ENCODE peak calls at places on chromosomes 3 and 15, in five cellular contexts. I is CD14-positive monocyte, G is omental fat pad, Z is mucosa of descending colon, U is nephron progenitor cell. S is an unnamed sample.
A peak's percentile ranks its signal among the peaks of the same experiment; 100 is the strongest.

GRCh38 chr15:20349774-20350498 is 191.7 kb downstream of the GOLGA6L6 start:
- DNase-seq in I (no peak), Z (peak; percentile 26), G (peak; percentile 24), U (no peak), S (no peak)

GRCh38 chr15:74724570-74725240 is 623 bp downstream of the CYP1A1 start:
- DNase-seq in I (no peak), U (no peak), Z (no peak), G (no peak), S (no peak)

GRCh38 chr3:191051037-191051436 is 148.0 kb upstream of the OSTN start:
- DNase-seq in U (no peak), Z (no peak), I (no peak), G (no peak), S (no peak)

GRCh38 chr3:5016218-5017161 is 37.3 kb downstream of the BHLHE40 start:
- DNase-seq in I (peak; percentile 80), G (no peak), U (no peak), Z (peak; percentile 76), S (peak; percentile 60)

GRCh38 chr3:43155464-43156121 is 49.7 kb upstream of the POMGNT2 start:
- DNase-seq in Z (peak; percentile 65), I (no peak), U (peak; percentile 52), G (no peak), S (no peak)

GRCh38 chr15:40082195-40082868 is 26.3 kb downstream of the BMF start:
- DNase-seq in Z (peak; percentile 62), G (no peak), U (no peak), I (no peak), S (no peak)

GRCh38 chr3:12982619-12983101 is 90.6 kb downstream of the IQSEC1 start:
- DNase-seq in G (no peak), Z (no peak), U (no peak), I (no peak), S (no peak)

GRCh38 chr15:36887214-36888017 is 212.9 kb downstream of the MEIS2 start:
- DNase-seq in G (no peak), I (no peak), Z (no peak), U (peak; percentile 81), S (no peak)

GRCh38 chr3:35616346-35616745 is 23.0 kb upstream of the ARPP21 start:
- DNase-seq in I (no peak), G (no peak), Z (no peak), U (no peak), S (no peak)

GRCh38 chr3:196357905-196358304 is 19.7 kb upstream of the TM4SF19 start:
- DNase-seq in I (no peak), U (no peak), Z (no peak), G (no peak), S (no peak)

GRCh38 chr3:14894085-14894484 is 53.3 kb upstream of the NR2C2 start:
- DNase-seq in U (no peak), I (no peak), Z (no peak), G (no peak), S (no peak)

GRCh38 chr3:71726106-71726505 is 904 bp upstream of the EIF4E3 start:
- DNase-seq in Z (peak; percentile 33), I (no peak), U (no peak), G (no peak), S (peak; percentile 57)

GRCh38 chr15:52466134-52466701 is 62.5 kb downstream of the MYO5A start:
- DNase-seq in U (no peak), Z (peak; percentile 51), G (no peak), I (peak; percentile 89), S (peak; percentile 80)

GRCh38 chr3:128404276-128405062 is 62.2 kb downstream of the DNAJB8 start:
- DNase-seq in Z (no peak), I (no peak), G (no peak), U (no peak), S (no peak)

GRCh38 chr3:165797551-165797950 is 39.7 kb downstream of the BCHE start:
- DNase-seq in U (no peak), I (no peak), G (no peak), Z (no peak), S (no peak)

GRCh38 chr3:39372831-39373230 is 10.3 kb upstream of the SLC25A38 start:
- DNase-seq in G (no peak), Z (no peak), I (no peak), U (no peak), S (no peak)

GRCh38 chr15:29913528-29914135 is 91.4 kb upstream of the TJP1 start:
- DNase-seq in Z (no peak), I (no peak), G (no peak), U (no peak), S (no peak)

GRCh38 chr3:14508966-14509795 is 31.0 kb downstream of the GRIP2 start:
- DNase-seq in I (no peak), U (peak; percentile 96), Z (peak; percentile 76), G (peak; percentile 79), S (peak; percentile 85)

GRCh38 chr3:179098388-179099077 is 26.9 kb upstream of the ZMAT3 start:
- DNase-seq in G (no peak), Z (no peak), I (no peak), U (no peak), S (no peak)

GRCh38 chr15:44535509-44536297 is 1.2 kb upstream of the EIF3J start:
- DNase-seq in G (no peak), Z (peak; percentile 53), U (peak; percentile 29), I (no peak), S (peak; percentile 57)

GRCh38 chr3:64443553-64444331 is 218.5 kb upstream of the PRICKLE2 start:
- DNase-seq in I (no peak), Z (peak; percentile 34), U (peak; percentile 25), G (no peak), S (no peak)

GRCh38 chr3:107117922-107118576 is 259.2 kb upstream of the CCDC54 start:
- DNase-seq in U (peak; percentile 42), G (no peak), I (no peak), Z (no peak), S (peak; percentile 28)

GRCh38 chr3:184172681-184173373 is 1.8 kb upstream of the AP2M1 start:
- DNase-seq in Z (no peak), G (no peak), I (no peak), U (no peak), S (no peak)

GRCh38 chr3:136409549-136409948 is 159.4 kb downstream of the PCCB start:
- DNase-seq in I (no peak), Z (no peak), G (no peak), U (no peak), S (no peak)

GRCh38 chr3:66593978-66594377 is 93.2 kb upstream of the LRIG1 start:
- DNase-seq in Z (no peak), I (no peak), G (no peak), U (no peak), S (no peak)

DNA sequence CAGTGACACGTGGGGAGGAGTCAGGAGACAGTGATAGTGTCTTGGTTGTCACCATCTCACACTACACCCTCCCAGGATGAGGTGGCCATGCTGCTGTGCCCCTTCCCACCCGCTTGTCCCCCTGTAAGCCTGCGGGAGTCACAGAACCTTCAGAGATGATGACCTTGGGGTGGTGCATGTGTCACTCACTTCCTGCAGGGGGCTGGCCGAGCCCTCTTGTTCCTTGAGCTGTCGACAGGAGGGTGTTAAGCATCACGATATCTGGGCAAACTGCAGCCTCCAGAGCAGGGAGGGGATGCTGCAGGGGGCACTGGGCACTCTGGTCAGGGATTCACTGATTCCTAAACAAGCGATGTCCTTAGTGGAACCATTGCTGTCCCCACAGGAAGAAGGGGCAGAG is 27.7 kb downstream of the FAH start:
- DNase-seq in G (no peak), U (no peak), I (no peak), Z (no peak), S (no peak)
- TF ChIP-seq CTCF in G (no peak), U (no peak), I (no peak), Z (no peak), S (no peak)

GRCh38 chr15:60301024-60301423 is 96.8 kb downstream of the ANXA2 start:
- DNase-seq in U (no peak), I (no peak), G (no peak), Z (no peak), S (peak; percentile 12)

GRCh38 chr15:60297047-60297446 is 100.7 kb downstream of the ANXA2 start:
- DNase-seq in Z (no peak), U (no peak), I (no peak), G (no peak), S (no peak)

GRCh38 chr15:60299452-60300047 is 98.2 kb downstream of the ANXA2 start:
- DNase-seq in U (no peak), G (no peak), I (no peak), Z (peak; percentile 57), S (no peak)
- TF ChIP-seq CTCF in U (no peak), G (no peak), I (no peak), Z (peak; percentile 12), S (no peak)

GRCh38 chr15:101099183-101099582 is 152.7 kb downstream of the CHSY1 start:
- DNase-seq in U (no peak), Z (no peak), G (no peak), I (no peak), S (peak; percentile 45)
- TF ChIP-seq CTCF in U (no peak), Z (no peak), G (no peak), I (no peak), S (no peak)

GRCh38 chr3:111618945-111619344 is 23.8 kb upstream of the ZBED2 start:
- DNase-seq in Z (no peak), G (no peak), U (no peak), I (no peak), S (no peak)

GRCh38 chr3:111617912-111618601 is 22.9 kb upstream of the ZBED2 start:
- DNase-seq in G (no peak), U (no peak), I (no peak), Z (no peak), S (peak; percentile 36)

GRCh38 chr3:111617406-111617805 is 22.3 kb upstream of the ZBED2 start:
- DNase-seq in U (no peak), Z (no peak), G (no peak), I (no peak), S (peak; percentile 47)

GRCh38 chr3:111615880-111616279 is 20.7 kb upstream of the ZBED2 start:
- DNase-seq in Z (no peak), U (no peak), I (no peak), G (no peak), S (no peak)

GRCh38 chr3:111616417-111617105 is 21.4 kb upstream of the ZBED2 start:
- DNase-seq in G (no peak), Z (peak; percentile 35), I (no peak), U (no peak), S (peak; percentile 82)
- TF ChIP-seq CTCF in G (no peak), Z (no peak), I (no peak), U (no peak), S (peak; percentile 62)

GRCh38 chr3:81198766-81199165 is 562.7 kb downstream of the GBE1 start:
- DNase-seq in G (no peak), Z (no peak), U (no peak), I (no peak), S (no peak)
- TF ChIP-seq CTCF in G (no peak), Z (no peak), U (no peak), I (no peak), S (no peak)

S was measured in activated CD8-positive, alpha-beta T cell treated with anti-CD3 and anti-CD28 coated beads for 36 hours.